ENCODE peak calls at places on chromosome 22, in nine cellular contexts. One of them, this sample, is unnamed.

GRCh38 chr22:44589831-44590230 is 91.8 kb upstream of the RTL6 start:
- DNase-seq in heart left ventricle: peak; percentile 12
- DNase-seq in body of pancreas: no peak
- DNase-seq in IMR-90: no peak
- DNase-seq in stomach: no peak
- DNase-seq in sigmoid colon: no peak
- DNase-seq in ovary: no peak
- DNase-seq in uterus: no peak
- DNase-seq in HCT116: no peak
- DNase-seq in this sample: no peak

GRCh38 chr22:27677895-27678458 is 123.6 kb downstream of the MN1 start:
- DNase-seq in body of pancreas: no peak
- DNase-seq in HCT116: no peak
- DNase-seq in ovary: no peak
- DNase-seq in sigmoid colon: no peak
- DNase-seq in IMR-90: no peak
- DNase-seq in heart left ventricle: no peak
- DNase-seq in stomach: no peak
- DNase-seq in uterus: peak; percentile 33
- DNase-seq in this sample: no peak

GRCh38 chr22:20167643-20168322 is 16.9 kb upstream of the CCDC188 start:
- DNase-seq in heart left ventricle: no peak
- DNase-seq in body of pancreas: no peak
- DNase-seq in uterus: no peak
- DNase-seq in IMR-90: no peak
- DNase-seq in stomach: no peak
- DNase-seq in HCT116: no peak
- DNase-seq in ovary: no peak
- DNase-seq in sigmoid colon: no peak
- DNase-seq in this sample: no peak

GRCh38 chr22:17481424-17481823 is 81.9 kb upstream of the SLC25A18 start:
- DNase-seq in IMR-90: no peak
- DNase-seq in uterus: no peak
- DNase-seq in sigmoid colon: no peak
- DNase-seq in body of pancreas: no peak
- DNase-seq in HCT116: no peak
- DNase-seq in stomach: no peak
- DNase-seq in heart left ventricle: no peak
- DNase-seq in ovary: no peak
- DNase-seq in this sample: no peak

GRCh38 chr22:29267858-29268510 is at the start of the genes EWSR1 and RHBDD3:
- DNase-seq in IMR-90: peak; percentile 97
- DNase-seq in stomach: peak; percentile 96
- DNase-seq in body of pancreas: peak; percentile 98
- DNase-seq in ovary: peak; percentile 96
- DNase-seq in HCT116: peak; percentile 94
- DNase-seq in heart left ventricle: peak; percentile 98
- DNase-seq in uterus: peak; percentile 95
- DNase-seq in sigmoid colon: peak; percentile 98
- DNase-seq in this sample: peak; percentile 97

GRCh38 chr22:40512426-40513136 is 123.9 kb downstream of the MRTFA start:
- DNase-seq in uterus: no peak
- DNase-seq in IMR-90: peak; percentile 99
- DNase-seq in HCT116: no peak
- DNase-seq in ovary: peak; percentile 38
- DNase-seq in body of pancreas: peak; percentile 44
- DNase-seq in heart left ventricle: no peak
- DNase-seq in sigmoid colon: peak; percentile 78
- DNase-seq in stomach: no peak
- DNase-seq in this sample: no peak

GRCh38 chr22:22080270-22080669 is 97.7 kb upstream of the TOP3B start:
- DNase-seq in heart left ventricle: no peak
- DNase-seq in sigmoid colon: no peak
- DNase-seq in ovary: no peak
- DNase-seq in IMR-90: no peak
- DNase-seq in HCT116: no peak
- DNase-seq in body of pancreas: no peak
- DNase-seq in stomach: no peak
- DNase-seq in uterus: no peak
- DNase-seq in this sample: no peak

GRCh38 chr22:39363751-39364484 is 14.1 kb downstream of the SYNGR1 start:
- DNase-seq in HCT116: no peak
- DNase-seq in sigmoid colon: no peak
- DNase-seq in ovary: peak; percentile 37
- DNase-seq in stomach: no peak
- DNase-seq in IMR-90: no peak
- DNase-seq in heart left ventricle: no peak
- DNase-seq in body of pancreas: no peak
- DNase-seq in uterus: no peak
- DNase-seq in this sample: no peak

GRCh38 chr22:35381424-35381772 is 502 bp downstream of the HMOX1 start:
- DNase-seq in uterus: no peak
- DNase-seq in stomach: no peak
- DNase-seq in IMR-90: no peak
- DNase-seq in sigmoid colon: peak; percentile 73
- DNase-seq in ovary: no peak
- DNase-seq in body of pancreas: no peak
- DNase-seq in HCT116: no peak
- DNase-seq in heart left ventricle: no peak
- DNase-seq in this sample: no peak

GRCh38 chr22:50735739-50736030 is 2.3 kb upstream of the ACR start:
- DNase-seq in body of pancreas: no peak
- DNase-seq in uterus: no peak
- DNase-seq in IMR-90: no peak
- DNase-seq in HCT116: no peak
- DNase-seq in sigmoid colon: peak; percentile 56
- DNase-seq in heart left ventricle: no peak
- DNase-seq in stomach: no peak
- DNase-seq in ovary: no peak
- DNase-seq in this sample: no peak

GRCh38 chr22:25357606-25358420 is 138.4 kb downstream of the CRYBB2 start:
- DNase-seq in uterus: no peak
- DNase-seq in ovary: no peak
- DNase-seq in stomach: no peak
- DNase-seq in HCT116: no peak
- DNase-seq in heart left ventricle: peak; percentile 50
- DNase-seq in IMR-90: no peak
- DNase-seq in sigmoid colon: peak; percentile 55
- DNase-seq in body of pancreas: no peak
- DNase-seq in this sample: peak; percentile 37

GRCh38 chr22:48820481-48821345 is 1007.0 kb downstream of the BRD1 start:
- DNase-seq in HCT116: no peak
- DNase-seq in stomach: no peak
- DNase-seq in sigmoid colon: peak; percentile 50
- DNase-seq in uterus: no peak
- DNase-seq in body of pancreas: no peak
- DNase-seq in ovary: no peak
- DNase-seq in IMR-90: no peak
- DNase-seq in heart left ventricle: peak; percentile 57
- DNase-seq in this sample: peak; percentile 24

GRCh38 chr22:48819232-48819631 is 1008.4 kb downstream of the BRD1 start:
- DNase-seq in IMR-90: no peak
- DNase-seq in uterus: no peak
- DNase-seq in body of pancreas: no peak
- DNase-seq in sigmoid colon: no peak
- DNase-seq in heart left ventricle: peak; percentile 40
- DNase-seq in ovary: no peak
- DNase-seq in HCT116: no peak
- DNase-seq in stomach: no peak
- DNase-seq in this sample: no peak

GRCh38 chr22:48822278-48823233 is 1005.1 kb downstream of the BRD1 start:
- DNase-seq in HCT116: no peak
- DNase-seq in body of pancreas: no peak
- DNase-seq in heart left ventricle: no peak
- DNase-seq in sigmoid colon: no peak
- DNase-seq in stomach: no peak
- DNase-seq in uterus: no peak
- DNase-seq in IMR-90: no peak
- DNase-seq in ovary: no peak
- DNase-seq in this sample: no peak

GRCh38 chr22:48821346-48822186 is 1006.1 kb downstream of the BRD1 start:
- DNase-seq in ovary: no peak
- DNase-seq in stomach: no peak
- DNase-seq in IMR-90: no peak
- DNase-seq in heart left ventricle: no peak
- DNase-seq in HCT116: no peak
- DNase-seq in sigmoid colon: peak; percentile 52
- DNase-seq in uterus: no peak
- DNase-seq in body of pancreas: no peak
- DNase-seq in this sample: no peak

DNA sequence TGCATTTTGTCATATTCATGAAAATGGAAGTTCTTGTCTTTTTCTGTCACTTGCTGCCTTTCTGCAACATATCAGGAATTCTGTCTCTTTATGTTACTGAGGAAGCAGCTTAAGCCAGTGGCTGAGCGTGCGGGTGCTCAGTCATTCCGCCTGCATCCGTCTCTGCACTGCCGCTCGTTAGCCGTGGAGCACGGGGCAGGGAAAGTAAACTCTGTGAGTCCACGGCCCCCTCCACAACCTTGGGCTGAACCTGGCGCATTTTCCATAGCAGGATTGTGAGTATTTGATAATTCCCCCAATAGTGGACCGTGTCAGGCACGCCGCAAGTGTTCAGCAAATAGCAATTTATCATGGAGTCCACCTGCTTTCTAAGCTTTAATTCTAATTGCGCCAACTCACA is 1007.7 kb downstream of the BRD1 start:
- DNase-seq in body of pancreas: no peak
- DNase-seq in stomach: no peak
- DNase-seq in heart left ventricle: peak; percentile 44
- DNase-seq in uterus: no peak
- DNase-seq in IMR-90: no peak
- DNase-seq in ovary: no peak
- DNase-seq in sigmoid colon: no peak
- DNase-seq in HCT116: no peak
- DNase-seq in this sample: no peak
- H3K9me3 ChIP-seq in body of pancreas: no peaks in the 10 kb centered on the region
- H3K9me3 ChIP-seq in stomach: no peaks in the 10 kb centered on the region
- H3K9me3 ChIP-seq in heart left ventricle: no peaks in the 10 kb centered on the region
- H3K9me3 ChIP-seq in uterus: no peaks in the 10 kb centered on the region
- H3K9me3 ChIP-seq in IMR-90: peaks cover 45% of the 10 kb centered on the region
- H3K9me3 ChIP-seq in ovary: no peaks in the 10 kb centered on the region
- H3K9me3 ChIP-seq in sigmoid colon: no peaks in the 10 kb centered on the region
- H3K9me3 ChIP-seq in HCT116: no peaks in the 10 kb centered on the region
- H3K9me3 ChIP-seq in this sample: no peaks in the 10 kb centered on the region

DNA sequence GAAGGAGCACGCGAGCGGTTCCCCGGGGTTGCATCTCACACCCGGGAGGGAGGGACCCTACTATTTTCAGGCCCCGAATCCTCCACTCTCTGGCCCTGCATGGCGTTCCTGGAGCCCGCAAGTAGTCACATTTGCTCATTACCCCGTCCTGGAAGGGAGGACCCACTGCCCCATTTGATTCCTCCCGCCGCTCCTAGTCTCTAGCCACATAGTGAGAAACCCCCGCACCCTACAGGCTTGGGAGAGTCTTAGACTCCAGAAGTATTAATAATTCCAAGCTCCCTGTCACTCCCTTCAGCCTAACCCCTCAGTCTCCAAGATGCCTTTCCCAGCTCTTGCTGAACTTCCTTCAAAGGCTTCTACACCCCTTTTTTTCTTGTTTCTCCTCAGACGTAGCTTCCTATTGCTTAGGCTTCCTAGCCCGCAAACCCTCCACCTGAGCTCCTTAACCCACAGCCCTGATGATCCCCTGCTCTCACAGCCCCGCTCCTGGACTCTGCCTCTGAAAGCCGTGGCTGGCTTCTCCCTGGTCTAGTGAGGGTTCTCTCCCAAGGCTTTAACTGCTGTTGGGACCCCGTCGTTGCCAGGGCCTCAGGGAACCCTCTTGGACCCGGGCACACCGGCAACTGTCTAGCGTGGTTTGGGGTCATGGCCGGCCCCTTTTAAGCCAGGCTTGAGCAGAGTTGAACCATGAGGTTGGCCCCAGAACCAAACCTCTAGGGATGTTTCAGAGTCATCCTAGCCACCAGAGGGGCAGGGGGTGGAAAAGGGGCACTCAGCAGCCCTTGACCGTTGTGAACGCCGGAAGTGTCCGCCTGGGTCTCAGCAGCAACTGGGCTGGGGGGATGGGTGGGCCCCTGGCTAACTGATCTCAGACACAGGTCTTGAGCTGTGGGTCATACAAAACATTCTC is 862 bp downstream of the GGA1 start:
- DNase-seq in sigmoid colon: no peak
- DNase-seq in ovary: no peak
- DNase-seq in HCT116: no peak
- DNase-seq in IMR-90: no peak
- DNase-seq in stomach: no peak
- DNase-seq in uterus: no peak
- DNase-seq in heart left ventricle: peak; percentile 53
- DNase-seq in body of pancreas: no peak
- DNase-seq in this sample: no peak
- TF ChIP-seq POLR2A in sigmoid colon: no peak
- TF ChIP-seq POLR2A in ovary: no peak
- TF ChIP-seq POLR2A in HCT116: no peak
- TF ChIP-seq POLR2A in IMR-90: no peak
- TF ChIP-seq POLR2A in stomach: no peak
- TF ChIP-seq POLR2A in uterus: no peak
- TF ChIP-seq POLR2A in heart left ventricle: no peak
- TF ChIP-seq POLR2A in body of pancreas: no peak
- TF ChIP-seq POLR2A in this sample: no peak

GRCh38 chr22:47918936-47919505 is 1156.6 kb downstream of the TBC1D22A start:
- DNase-seq in stomach: no peak
- DNase-seq in IMR-90: no peak
- DNase-seq in heart left ventricle: no peak
- DNase-seq in ovary: no peak
- DNase-seq in uterus: no peak
- DNase-seq in body of pancreas: no peak
- DNase-seq in HCT116: no peak
- DNase-seq in sigmoid colon: no peak
- DNase-seq in this sample: no peak
- H3K9me3 ChIP-seq in stomach: no peaks in the 10 kb centered on the region
- H3K9me3 ChIP-seq in IMR-90: peaks cover 61% of the 10 kb centered on the region
- H3K9me3 ChIP-seq in heart left ventricle: peaks cover 2% of the 10 kb centered on the region
- H3K9me3 ChIP-seq in ovary: no peaks in the 10 kb centered on the region
- H3K9me3 ChIP-seq in uterus: no peaks in the 10 kb centered on the region
- H3K9me3 ChIP-seq in body of pancreas: no peaks in the 10 kb centered on the region
- H3K9me3 ChIP-seq in HCT116: peaks cover 3% of the 10 kb centered on the region
- H3K9me3 ChIP-seq in sigmoid colon: no peaks in the 10 kb centered on the region
- H3K9me3 ChIP-seq in this sample: no peaks in the 10 kb centered on the region

DNA sequence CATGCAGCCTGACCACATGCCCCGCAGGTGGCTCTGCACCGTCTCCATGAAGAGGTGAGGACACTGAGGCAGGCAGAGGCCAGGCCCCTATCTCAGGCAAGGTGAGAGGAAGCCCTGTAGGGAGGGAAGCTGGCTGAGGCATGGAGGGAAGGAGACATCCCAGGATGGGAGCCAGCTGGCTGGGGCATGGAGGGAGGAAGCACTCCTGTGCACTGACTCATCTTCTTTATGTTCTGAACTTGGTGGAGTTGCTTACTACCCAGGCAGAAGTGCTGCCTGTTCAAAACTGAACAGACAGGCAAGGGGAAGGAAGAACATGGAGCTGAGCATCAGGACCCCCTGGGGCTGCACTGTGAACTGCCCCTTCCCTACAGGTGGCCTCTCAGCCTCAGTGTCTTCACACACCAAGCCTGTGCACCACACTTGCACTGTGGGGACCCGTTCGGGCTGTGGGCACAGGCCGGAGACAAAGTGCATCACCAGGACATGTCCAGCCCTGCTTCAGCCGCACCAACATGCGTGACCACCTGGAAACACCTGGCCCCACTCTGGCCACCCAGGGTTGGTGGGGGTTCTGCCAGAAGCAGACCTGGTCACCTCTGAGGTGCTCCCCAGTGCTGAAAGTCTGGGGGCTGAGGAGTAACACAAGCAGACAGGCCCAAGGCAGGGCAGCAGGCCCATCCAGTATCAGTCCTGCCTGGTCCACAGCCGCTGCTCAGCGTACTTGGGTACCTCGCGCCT is 55.5 kb downstream of the DGCR2 start:
- DNase-seq in heart left ventricle: no peak
- DNase-seq in uterus: peak; percentile 59
- DNase-seq in HCT116: no peak
- DNase-seq in IMR-90: peak; percentile 83
- DNase-seq in stomach: no peak
- DNase-seq in sigmoid colon: peak; percentile 61
- DNase-seq in ovary: no peak
- DNase-seq in body of pancreas: no peak
- DNase-seq in this sample: no peak
- TF ChIP-seq POLR2A in heart left ventricle: no peak
- TF ChIP-seq POLR2A in uterus: no peak
- TF ChIP-seq POLR2A in HCT116: no peak
- TF ChIP-seq POLR2A in IMR-90: no peak
- TF ChIP-seq POLR2A in stomach: no peak
- TF ChIP-seq POLR2A in sigmoid colon: no peak
- TF ChIP-seq POLR2A in ovary: no peak
- TF ChIP-seq POLR2A in body of pancreas: no peak
- TF ChIP-seq POLR2A in this sample: no peak